ENCODE peak calls at places on chromosome 13, in eight cellular contexts. One of them, this sample, is unnamed.
A peak's percentile ranks its signal among the peaks of the same experiment; 100 is the strongest.

GRCh38 chr13:74036373-74036772 is 97.8 kb downstream of the KLF12 start:
- DNase-seq in HCT116: no peak
- DNase-seq in esophagus squamous epithelium: no peak
- DNase-seq in H9: peak; percentile 81
- DNase-seq in nephron progenitor cell: no peak
- DNase-seq in astrocyte: no peak
- DNase-seq in epithelial cell of esophagus: peak; percentile 96
- DNase-seq in mesothelial cell of epicardium: peak; percentile 62
- DNase-seq in this sample: no peak

GRCh38 chr13:100195568-100195967 is 106.7 kb downstream of the PCCA start:
- DNase-seq in epithelial cell of esophagus: no peak
- DNase-seq in H9: no peak
- DNase-seq in astrocyte: no peak
- DNase-seq in nephron progenitor cell: no peak
- DNase-seq in esophagus squamous epithelium: no peak
- DNase-seq in mesothelial cell of epicardium: no peak
- DNase-seq in HCT116: no peak
- DNase-seq in this sample: no peak

GRCh38 chr13:91185294-91185863 is 162.1 kb upstream of the MIR17HG start:
- DNase-seq in nephron progenitor cell: no peak
- DNase-seq in astrocyte: peak; percentile 7
- DNase-seq in esophagus squamous epithelium: no peak
- DNase-seq in mesothelial cell of epicardium: no peak
- DNase-seq in epithelial cell of esophagus: peak; percentile 41
- DNase-seq in H9: no peak
- DNase-seq in HCT116: peak; percentile 7
- DNase-seq in this sample: no peak

GRCh38 chr13:37226966-37227365 is 121.5 kb upstream of the CSNK1A1L start:
- DNase-seq in mesothelial cell of epicardium: no peak
- DNase-seq in nephron progenitor cell: no peak
- DNase-seq in HCT116: no peak
- DNase-seq in H9: no peak
- DNase-seq in astrocyte: peak; percentile 29
- DNase-seq in esophagus squamous epithelium: no peak
- DNase-seq in epithelial cell of esophagus: peak; percentile 89
- DNase-seq in this sample: no peak

GRCh38 chr13:52738719-52739467 is 727 bp downstream of the CNMD start:
- DNase-seq in astrocyte: no peak
- DNase-seq in esophagus squamous epithelium: no peak
- DNase-seq in epithelial cell of esophagus: no peak
- DNase-seq in nephron progenitor cell: peak; percentile 78
- DNase-seq in HCT116: no peak
- DNase-seq in mesothelial cell of epicardium: peak; percentile 71
- DNase-seq in H9: peak; percentile 62
- DNase-seq in this sample: peak; percentile 80

GRCh38 chr13:87887459-87888123 is 216.4 kb downstream of the SLITRK5 start:
- DNase-seq in astrocyte: no peak
- DNase-seq in HCT116: no peak
- DNase-seq in esophagus squamous epithelium: no peak
- DNase-seq in mesothelial cell of epicardium: no peak
- DNase-seq in epithelial cell of esophagus: no peak
- DNase-seq in H9: no peak
- DNase-seq in nephron progenitor cell: no peak
- DNase-seq in this sample: no peak

GRCh38 chr13:108342369-108343289 is 73.1 kb downstream of the TNFSF13B start:
- DNase-seq in epithelial cell of esophagus: peak; percentile 63
- DNase-seq in mesothelial cell of epicardium: no peak
- DNase-seq in H9: no peak
- DNase-seq in HCT116: peak; percentile 16
- DNase-seq in nephron progenitor cell: no peak
- DNase-seq in esophagus squamous epithelium: no peak
- DNase-seq in astrocyte: peak; percentile 14
- DNase-seq in this sample: peak; percentile 16

GRCh38 chr13:105991622-105992254 is 543.7 kb downstream of the EFNB2 start:
- DNase-seq in astrocyte: peak; percentile 67
- DNase-seq in H9: no peak
- DNase-seq in nephron progenitor cell: no peak
- DNase-seq in esophagus squamous epithelium: no peak
- DNase-seq in mesothelial cell of epicardium: no peak
- DNase-seq in HCT116: no peak
- DNase-seq in epithelial cell of esophagus: peak; percentile 100
- DNase-seq in this sample: no peak

GRCh38 chr13:100520936-100521765 is 67.4 kb downstream of the GGACT start:
- DNase-seq in esophagus squamous epithelium: no peak
- DNase-seq in astrocyte: no peak
- DNase-seq in epithelial cell of esophagus: no peak
- DNase-seq in HCT116: no peak
- DNase-seq in nephron progenitor cell: peak; percentile 60
- DNase-seq in H9: peak; percentile 72
- DNase-seq in mesothelial cell of epicardium: no peak
- DNase-seq in this sample: no peak

GRCh38 chr13:104641309-104641708 is 1575.1 kb upstream of the SLC10A2 start:
- DNase-seq in astrocyte: peak; percentile 18
- DNase-seq in nephron progenitor cell: no peak
- DNase-seq in esophagus squamous epithelium: no peak
- DNase-seq in mesothelial cell of epicardium: no peak
- DNase-seq in HCT116: no peak
- DNase-seq in epithelial cell of esophagus: peak; percentile 20
- DNase-seq in H9: no peak
- DNase-seq in this sample: no peak

GRCh38 chr13:28059214-28059613 is 41.2 kb downstream of the FLT3 start:
- DNase-seq in esophagus squamous epithelium: no peak
- DNase-seq in HCT116: peak; percentile 43
- DNase-seq in mesothelial cell of epicardium: no peak
- DNase-seq in nephron progenitor cell: peak; percentile 20
- DNase-seq in epithelial cell of esophagus: peak; percentile 49
- DNase-seq in astrocyte: no peak
- DNase-seq in H9: peak; percentile 59
- DNase-seq in this sample: peak; percentile 34

GRCh38 chr13:37492061-37492460 is 106.5 kb downstream of the POSTN start:
- DNase-seq in nephron progenitor cell: no peak
- DNase-seq in mesothelial cell of epicardium: no peak
- DNase-seq in H9: no peak
- DNase-seq in epithelial cell of esophagus: no peak
- DNase-seq in esophagus squamous epithelium: no peak
- DNase-seq in HCT116: no peak
- DNase-seq in astrocyte: peak; percentile 46
- DNase-seq in this sample: no peak

GRCh38 chr13:44040070-44040753 is 160.5 kb downstream of the LACC1 start:
- DNase-seq in esophagus squamous epithelium: no peak
- DNase-seq in nephron progenitor cell: no peak
- DNase-seq in epithelial cell of esophagus: peak; percentile 32
- DNase-seq in H9: no peak
- DNase-seq in HCT116: no peak
- DNase-seq in astrocyte: peak; percentile 37
- DNase-seq in mesothelial cell of epicardium: no peak
- DNase-seq in this sample: no peak

GRCh38 chr13:56850852-56851251 is 289.9 kb upstream of the PRR20A start:
- DNase-seq in epithelial cell of esophagus: no peak
- DNase-seq in esophagus squamous epithelium: no peak
- DNase-seq in HCT116: no peak
- DNase-seq in mesothelial cell of epicardium: no peak
- DNase-seq in H9: no peak
- DNase-seq in astrocyte: no peak
- DNase-seq in nephron progenitor cell: no peak
- DNase-seq in this sample: no peak

DNA sequence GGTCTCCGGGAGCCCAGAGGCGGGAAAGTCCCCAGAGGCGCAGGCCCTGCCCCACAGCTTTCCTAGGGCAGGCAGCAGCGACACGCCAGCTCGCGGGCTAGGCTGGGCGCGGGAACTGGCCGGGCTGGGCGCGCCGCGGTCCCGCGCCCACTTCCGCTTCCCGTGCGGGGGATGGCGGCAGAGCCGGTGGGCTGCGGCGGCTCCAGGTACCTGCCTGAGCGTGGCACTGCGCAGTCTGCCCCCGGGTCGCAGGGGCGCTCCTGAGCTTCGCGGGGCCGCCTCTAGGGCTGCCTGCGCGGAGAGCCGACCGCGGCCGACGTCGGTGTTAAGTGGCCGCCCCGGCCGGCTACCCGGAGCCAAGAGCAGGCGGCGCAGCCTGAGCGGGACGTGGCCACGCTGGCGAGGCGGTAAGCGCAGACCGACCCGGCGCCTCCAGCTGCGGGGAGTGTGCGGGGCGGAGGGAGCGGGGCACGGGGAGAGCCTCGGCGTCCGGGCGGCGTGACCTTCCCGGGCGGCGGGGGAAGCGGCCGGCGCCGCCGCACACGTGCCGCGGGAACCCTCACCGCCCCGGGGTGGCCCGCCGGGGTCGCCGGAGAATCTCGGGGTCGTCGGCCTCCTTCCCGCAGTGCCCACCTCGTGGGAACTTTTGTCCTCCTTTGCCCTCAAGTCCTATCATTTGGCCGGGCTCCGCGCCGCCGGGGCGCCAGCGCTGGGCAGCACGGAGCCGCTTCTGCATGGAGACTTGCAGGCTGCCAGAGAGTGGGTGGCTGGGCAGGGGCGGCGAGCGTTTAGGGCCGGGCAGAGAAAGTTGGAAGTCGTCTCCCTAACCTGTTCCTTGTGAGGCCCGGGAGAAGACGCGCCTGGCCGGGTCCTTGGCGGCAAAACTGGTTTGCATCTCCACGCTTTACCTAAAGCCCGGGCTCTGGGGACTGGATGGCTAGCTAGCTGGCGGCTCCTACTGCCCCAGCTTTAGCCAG is 31.4 kb upstream of the MPHOSPH8 start:
- DNase-seq in H9: peak; percentile 64
- DNase-seq in HCT116: no peak
- DNase-seq in nephron progenitor cell: peak; percentile 68
- DNase-seq in astrocyte: peak; percentile 31
- DNase-seq in epithelial cell of esophagus: peak; percentile 59
- DNase-seq in esophagus squamous epithelium: no peak
- DNase-seq in mesothelial cell of epicardium: peak; percentile 65
- DNase-seq in this sample: peak; percentile 89
- TF ChIP-seq CTCF in H9: peak; percentile 56
- TF ChIP-seq CTCF in HCT116: peak; percentile 35
- TF ChIP-seq CTCF in nephron progenitor cell: no peak
- TF ChIP-seq CTCF in astrocyte: no peak
- TF ChIP-seq CTCF in epithelial cell of esophagus: no peak
- TF ChIP-seq CTCF in esophagus squamous epithelium: no peak
- TF ChIP-seq CTCF in mesothelial cell of epicardium: no peak
- TF ChIP-seq CTCF in this sample: no peak

GRCh38 chr13:110089100-110089499 is 217.9 kb downstream of the COL4A1 start:
- DNase-seq in epithelial cell of esophagus: no peak
- DNase-seq in astrocyte: no peak
- DNase-seq in HCT116: no peak
- DNase-seq in nephron progenitor cell: no peak
- DNase-seq in H9: no peak
- DNase-seq in mesothelial cell of epicardium: no peak
- DNase-seq in esophagus squamous epithelium: no peak
- DNase-seq in this sample: no peak

GRCh38 chr13:110092869-110093268 is 214.1 kb downstream of the COL4A1 start:
- DNase-seq in H9: peak; percentile 3
- DNase-seq in astrocyte: no peak
- DNase-seq in nephron progenitor cell: no peak
- DNase-seq in mesothelial cell of epicardium: no peak
- DNase-seq in HCT116: no peak
- DNase-seq in epithelial cell of esophagus: no peak
- DNase-seq in esophagus squamous epithelium: no peak
- DNase-seq in this sample: no peak

GRCh38 chr13:110089815-110090214 is 217.1 kb downstream of the COL4A1 start:
- DNase-seq in mesothelial cell of epicardium: no peak
- DNase-seq in esophagus squamous epithelium: no peak
- DNase-seq in HCT116: no peak
- DNase-seq in H9: no peak
- DNase-seq in astrocyte: no peak
- DNase-seq in epithelial cell of esophagus: no peak
- DNase-seq in nephron progenitor cell: no peak
- DNase-seq in this sample: no peak
- TF ChIP-seq CTCF in mesothelial cell of epicardium: peak; percentile 71
- TF ChIP-seq CTCF in esophagus squamous epithelium: no peak
- TF ChIP-seq CTCF in HCT116: peak; percentile 55
- TF ChIP-seq CTCF in H9: peak; percentile 55
- TF ChIP-seq CTCF in astrocyte: peak; percentile 34
- TF ChIP-seq CTCF in epithelial cell of esophagus: peak; percentile 36
- TF ChIP-seq CTCF in nephron progenitor cell: peak; percentile 33
- TF ChIP-seq CTCF in this sample: no peak

DNA sequence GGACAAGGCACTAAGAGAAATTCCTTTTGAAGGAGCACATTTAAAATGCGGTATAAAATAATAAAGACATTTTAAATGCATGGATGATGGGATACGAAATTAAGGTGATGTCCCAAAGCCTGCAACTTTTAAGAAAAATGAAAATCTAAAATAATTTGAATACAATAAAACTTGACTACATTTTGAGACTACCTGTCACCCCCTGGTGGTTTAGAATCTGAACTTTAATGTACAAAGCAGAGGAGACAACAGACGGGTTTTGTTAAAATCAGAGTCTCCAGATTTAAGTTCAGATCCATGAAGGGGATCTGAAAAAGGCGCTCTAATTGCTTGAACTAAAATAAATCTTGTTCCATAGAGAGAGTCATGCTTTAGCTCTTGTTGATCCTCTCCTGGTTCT is 1129.3 kb upstream of the PCDH20 start:
- DNase-seq in mesothelial cell of epicardium: no peak
- DNase-seq in H9: no peak
- DNase-seq in astrocyte: no peak
- DNase-seq in esophagus squamous epithelium: no peak
- DNase-seq in HCT116: no peak
- DNase-seq in nephron progenitor cell: no peak
- DNase-seq in epithelial cell of esophagus: no peak
- DNase-seq in this sample: no peak
- TF ChIP-seq CTCF in mesothelial cell of epicardium: peak; percentile 32
- TF ChIP-seq CTCF in H9: peak; percentile 49
- TF ChIP-seq CTCF in astrocyte: no peak
- TF ChIP-seq CTCF in esophagus squamous epithelium: no peak
- TF ChIP-seq CTCF in HCT116: peak; percentile 17
- TF ChIP-seq CTCF in nephron progenitor cell: peak; percentile 14
- TF ChIP-seq CTCF in epithelial cell of esophagus: no peak
- TF ChIP-seq CTCF in this sample: no peak

DNA sequence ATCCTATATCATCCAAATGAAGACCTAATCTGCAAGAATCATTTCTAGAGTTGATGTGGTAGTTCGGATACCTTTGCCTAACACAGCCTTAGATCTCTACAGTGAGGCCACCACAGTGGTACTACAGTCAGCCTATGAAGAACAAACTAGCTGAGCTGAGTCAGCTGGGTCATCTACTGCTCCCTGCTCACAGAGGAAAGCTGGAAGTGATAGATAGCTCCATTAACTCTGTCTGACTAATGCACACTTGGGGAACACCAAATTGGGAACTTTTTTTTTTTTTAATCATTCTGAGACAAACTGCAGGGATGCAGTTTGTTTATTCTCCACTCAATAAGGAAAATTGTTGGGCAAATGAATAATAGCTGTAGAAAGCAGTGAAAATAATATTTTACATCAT is 1160.6 kb downstream of the PCDH9 start:
- DNase-seq in H9: no peak
- DNase-seq in mesothelial cell of epicardium: no peak
- DNase-seq in epithelial cell of esophagus: peak; percentile 7
- DNase-seq in nephron progenitor cell: no peak
- DNase-seq in HCT116: no peak
- DNase-seq in esophagus squamous epithelium: no peak
- DNase-seq in astrocyte: peak; percentile 61
- DNase-seq in this sample: no peak
- TF ChIP-seq CTCF in H9: no peak
- TF ChIP-seq CTCF in mesothelial cell of epicardium: no peak
- TF ChIP-seq CTCF in epithelial cell of esophagus: no peak
- TF ChIP-seq CTCF in nephron progenitor cell: no peak
- TF ChIP-seq CTCF in HCT116: no peak
- TF ChIP-seq CTCF in esophagus squamous epithelium: no peak
- TF ChIP-seq CTCF in astrocyte: no peak
- TF ChIP-seq CTCF in this sample: no peak

This sample was measured in GM20000.